ENCODE peak calls at places on chromosome 19, in seven cellular contexts. F is HepG2, T is GM12878, Y is Peyer's patch, X is right atrium auricular region, Z is right lobe of liver, E is left ventricle myocardium inferior. J is an unnamed sample. For H3K4me1 and H3K27me3, the result is how much of the 10 kb centered on the place peaks cover.

GRCh38 chr19:11035441-11036377 is 53.6 kb upstream of the LDLR start:
- DNase-seq in F (peak), T (peak), Y (peak), X (peak), Z (peak), E (peak), J (peak)

GRCh38 chr19:13143135-13143534 is 7.0 kb downstream of the STX10 start:
- DNase-seq in F (peak), T (no peak), Y (no peak), X (no peak), Z (no peak), E (no peak), J (no peak)

GRCh38 chr19:47615714-47616113 is 6.8 kb downstream of the BICRA start:
- DNase-seq in F (no peak), T (no peak), Y (no peak), X (no peak), Z (no peak), E (no peak), J (no peak)

GRCh38 chr19:29248332-29248844 is 35.4 kb upstream of the UQCRFS1 start:
- DNase-seq in F (no peak), T (no peak), Y (no peak), X (no peak), Z (no peak), E (no peak), J (no peak)

GRCh38 chr19:16002985-16003384 is 54.2 kb downstream of the OR10H4 start:
- DNase-seq in F (no peak), T (no peak), Y (no peak), X (peak), Z (no peak), E (no peak), J (no peak)

GRCh38 chr19:37361994-37362393 is 8.9 kb upstream of the ZNF527 start:
- DNase-seq in F (no peak), T (no peak), Y (no peak), X (no peak), Z (no peak), E (no peak), J (no peak)

GRCh38 chr19:40461669-40462221 is 3.8 kb downstream of the BLVRB start:
- DNase-seq in F (peak), T (peak), Y (peak), X (peak), Z (peak), E (peak), J (peak)

GRCh38 chr19:17893766-17894165 is 22.0 kb downstream of the SLC5A5 start:
- DNase-seq in F (no peak), T (no peak), Y (no peak), X (no peak), Z (no peak), E (no peak), J (no peak)

GRCh38 chr19:17076539-17076919 is 952 bp downstream of the MYO9B start:
- DNase-seq in F (no peak), T (no peak), Y (peak), X (no peak), Z (no peak), E (no peak), J (peak)

GRCh38 chr19:51110666-51110971 is 2.4 kb upstream of the CTU1 start:
- DNase-seq in F (no peak), T (no peak), Y (no peak), X (no peak), Z (no peak), E (no peak), J (no peak)

GRCh38 chr19:22088541-22089144 is 36.4 kb downstream of the ZNF257 start:
- DNase-seq in F (no peak), T (no peak), Y (no peak), X (no peak), Z (no peak), E (no peak), J (no peak)

GRCh38 chr19:40813182-40813581 is 14.2 kb downstream of the EGLN2 start:
- DNase-seq in F (no peak), T (no peak), Y (no peak), X (no peak), Z (no peak), E (no peak), J (no peak)

GRCh38 chr19:48183356-48183755 is 12.9 kb downstream of the ZSWIM9 start:
- DNase-seq in F (no peak), T (no peak), Y (no peak), X (no peak), Z (no peak), E (no peak), J (no peak)

GRCh38 chr19:7841751-7842660 is 12.0 kb downstream of the EVI5L start:
- DNase-seq in F (no peak), T (no peak), Y (no peak), X (no peak), Z (no peak), E (peak), J (no peak)

GRCh38 chr19:44576843-44577565 is 36.4 kb upstream of the IGSF23 start:
- DNase-seq in F (peak), T (no peak), Y (peak), X (peak), Z (peak), E (no peak), J (peak)

GRCh38 chr19:6660930-6661329 is 9.0 kb downstream of the TNFSF14 start:
- DNase-seq in F (no peak), T (no peak), Y (no peak), X (no peak), Z (no peak), E (no peak), J (no peak)

GRCh38 chr19:14409157-14410053 is 9.7 kb downstream of the DDX39A start:
- DNase-seq in F (no peak), T (no peak), Y (no peak), X (no peak), Z (no peak), E (no peak), J (no peak)

GRCh38 chr19:16315825-16316505 is 8.7 kb upstream of the KLF2 start:
- DNase-seq in F (no peak), T (no peak), Y (no peak), X (peak), Z (no peak), E (peak), J (peak)

GRCh38 chr19:20513179-20513934 is 52.2 kb downstream of the ZNF737 start:
- DNase-seq in F (no peak), T (no peak), Y (no peak), X (no peak), Z (no peak), E (no peak), J (no peak)
- H3K4me1 ChIP-seq in F (under half), T (under half), Y (under half), X (under half), Z (under half), E (under half), J (under half)

GRCh38 chr19:31511098-31511497 is 161.9 kb upstream of the TSHZ3 start:
- DNase-seq in F (no peak), T (no peak), Y (no peak), X (no peak), Z (peak), E (no peak), J (no peak)
- H3K27me3 ChIP-seq in F (under half), T (under half), Y (under half), X (under half), Z (under half), E (half or more), J (under half)

GRCh38 chr19:27741236-27741635 is 1471.7 kb downstream of the UQCRFS1 start:
- DNase-seq in F (no peak), T (no peak), Y (no peak), X (peak), Z (peak), E (no peak), J (no peak)

GRCh38 chr19:27736225-27736624 is 1476.7 kb downstream of the UQCRFS1 start:
- DNase-seq in F (no peak), T (no peak), Y (no peak), X (no peak), Z (no peak), E (no peak), J (no peak)

GRCh38 chr19:27742041-27742440 is 1470.9 kb downstream of the UQCRFS1 start:
- DNase-seq in F (no peak), T (no peak), Y (no peak), X (no peak), Z (no peak), E (no peak), J (no peak)

GRCh38 chr19:27738569-27739193 is 1474.3 kb downstream of the UQCRFS1 start:
- DNase-seq in F (no peak), T (no peak), Y (no peak), X (no peak), Z (peak), E (no peak), J (no peak)

GRCh38 chr19:27740396-27740795 is 1472.6 kb downstream of the UQCRFS1 start:
- DNase-seq in F (no peak), T (no peak), Y (no peak), X (peak), Z (peak), E (no peak), J (no peak)
- TF ChIP-seq CTCF in F (no peak), T (no peak), Y (no peak), X (no peak), Z (no peak), E (no peak), J (no peak)

GRCh38 chr19:1423445-1424181 is 14.6 kb upstream of the RPS15 start:
- DNase-seq in F (no peak), T (no peak), Y (no peak), X (no peak), Z (no peak), E (no peak), J (no peak)

GRCh38 chr19:1425902-1426301 is 12.3 kb upstream of the RPS15 start:
- DNase-seq in F (no peak), T (no peak), Y (no peak), X (no peak), Z (no peak), E (no peak), J (no peak)

GRCh38 chr19:1422943-1423342 is 15.3 kb upstream of the RPS15 start:
- DNase-seq in F (no peak), T (no peak), Y (no peak), X (no peak), Z (no peak), E (no peak), J (no peak)

GRCh38 chr19:1425102-1425842 is 12.9 kb upstream of the RPS15 start:
- DNase-seq in F (no peak), T (no peak), Y (no peak), X (no peak), Z (no peak), E (no peak), J (no peak)

GRCh38 chr19:1424182-1424955 is 13.8 kb upstream of the RPS15 start:
- DNase-seq in F (peak), T (no peak), Y (no peak), X (no peak), Z (peak), E (no peak), J (no peak)
- H3K4me1 ChIP-seq in F (under half), T (under half), Y (under half), X (under half), Z (under half), E (under half), J (under half)

DNA sequence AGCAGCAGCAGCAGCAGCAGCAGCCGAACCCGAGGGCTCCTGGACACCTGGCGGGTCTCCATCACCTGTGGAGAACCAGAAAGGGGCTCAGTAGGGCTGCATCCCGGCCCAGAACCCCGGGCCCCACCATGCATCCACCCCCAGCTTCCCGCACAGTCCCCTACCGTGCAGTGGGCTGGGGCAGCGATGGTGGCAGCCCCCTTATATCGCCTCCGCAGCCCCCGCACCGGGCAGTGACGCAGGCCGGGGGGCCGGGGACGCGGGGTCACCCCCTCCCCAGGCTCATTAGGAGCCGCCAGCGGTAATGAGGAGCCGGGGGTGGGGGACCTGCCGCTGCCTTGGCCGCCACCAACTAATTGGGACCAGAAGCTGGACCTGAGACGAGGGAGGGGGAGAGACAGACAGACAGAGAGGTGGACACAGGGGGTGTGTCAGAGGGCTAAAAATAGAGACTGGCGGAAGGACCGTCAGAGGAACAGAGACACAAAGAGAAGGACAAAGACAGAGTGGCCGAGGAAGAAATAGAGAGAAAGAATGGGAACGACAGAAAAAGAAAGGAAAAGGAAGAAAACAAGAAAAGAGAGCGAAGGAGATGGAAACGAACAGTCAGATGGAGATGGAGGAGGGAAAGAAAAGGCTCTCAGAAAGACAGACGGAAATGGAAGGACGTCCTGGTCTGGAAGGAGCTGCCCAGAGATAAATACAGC is at the start of gene PTH2:
- DNase-seq in F (no peak), T (no peak), Y (no peak), X (no peak), Z (no peak), E (no peak), J (no peak)
- H3K27me3 ChIP-seq in F (half or more), T (half or more), Y (half or more), X (half or more), Z (under half), E (half or more), J (half or more)